ENCODE peak calls at places on chromosome 17, in five cellular contexts. I is dorsolateral prefrontal cortex, E is cardiac muscle cell, Y is HCT116, J is heart right ventricle. L is an unnamed sample.

GRCh38 chr17:34236341-34236892 is 18.7 kb upstream of the CCL2 start:
- DNase-seq in J (no peak), I (no peak), E (no peak), Y (no peak), L (no peak)

GRCh38 chr17:1999557-2000251 is 25.4 kb downstream of the RTN4RL1 start:
- DNase-seq in I (no peak), Y (no peak), E (peak; percentile 86), J (peak; percentile 72), L (no peak)

GRCh38 chr17:59165933-59166342 is 10.4 kb downstream of the PRR11 start:
- DNase-seq in Y (peak; percentile 49), I (no peak), J (no peak), E (peak; percentile 78), L (no peak)

GRCh38 chr17:77769215-77769614 is 189.3 kb upstream of the TNRC6C start:
- DNase-seq in J (no peak), I (no peak), E (no peak), Y (no peak), L (no peak)

GRCh38 chr17:67245694-67246397 is 850 bp upstream of the HELZ start:
- DNase-seq in Y (no peak), E (peak; percentile 79), J (peak; percentile 11), I (no peak), L (no peak)

GRCh38 chr17:3744032-3744431 is 20.3 kb downstream of the HASPIN start:
- DNase-seq in I (no peak), J (no peak), Y (no peak), E (no peak), L (no peak)

GRCh38 chr17:67759355-67760171 is 41.8 kb downstream of the NOL11 start:
- DNase-seq in E (no peak), I (no peak), Y (no peak), J (peak; percentile 46), L (peak; percentile 10)

GRCh38 chr17:42178817-42179216 is 2.1 kb downstream of the KCNH4 start:
- DNase-seq in Y (no peak), J (no peak), E (no peak), I (no peak), L (no peak)

GRCh38 chr17:83186751-83187421 is 107.5 kb downstream of the METRNL start:
- DNase-seq in Y (no peak), E (no peak), I (no peak), J (no peak), L (no peak)

GRCh38 chr17:29977836-29978235 is 36.4 kb downstream of the EFCAB5 start:
- DNase-seq in E (no peak), Y (no peak), I (no peak), J (no peak), L (no peak)

GRCh38 chr17:35740216-35740615 is 8.8 kb downstream of the RASL10B start:
- DNase-seq in J (no peak), I (no peak), Y (no peak), E (no peak), L (no peak)

GRCh38 chr17:35742896-35743477 is 10.1 kb downstream of the GAS2L2 start:
- DNase-seq in I (no peak), Y (no peak), E (no peak), J (no peak), L (no peak)

GRCh38 chr17:35743911-35744328 is 9.1 kb downstream of the GAS2L2 start:
- DNase-seq in J (no peak), E (peak; percentile 72), Y (no peak), I (no peak), L (no peak)

GRCh38 chr17:35740997-35741931 is 9.8 kb downstream of the RASL10B start:
- DNase-seq in Y (no peak), E (no peak), J (no peak), I (no peak), L (no peak)

DNA sequence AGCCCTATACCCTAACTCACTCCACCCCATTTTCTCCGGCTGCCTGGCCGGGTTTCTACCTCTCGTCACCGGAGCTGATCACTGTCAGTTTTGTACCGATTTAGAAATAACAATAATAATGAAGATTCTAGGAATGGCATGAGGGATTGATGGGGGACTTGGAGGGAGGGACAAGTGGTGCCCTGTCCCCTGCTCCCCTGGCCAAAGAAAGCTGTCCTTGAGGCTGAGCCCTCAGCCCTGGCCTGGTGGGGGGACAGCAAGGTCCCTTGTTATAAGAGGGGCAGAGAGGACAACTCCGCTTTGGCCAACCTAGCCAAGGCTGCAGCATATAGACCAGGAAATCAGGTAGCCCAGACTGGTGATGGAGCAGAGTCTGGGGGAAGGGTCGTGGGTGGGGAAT is 10.5 kb downstream of the GAS2L2 start:
- DNase-seq in E (no peak), J (no peak), I (no peak), Y (no peak), L (no peak)
- H3K27ac ChIP-seq in E (no peak overlapping the region), J (no peak overlapping the region), I (no peak overlapping the region), Y (no peak overlapping the region), L (no peak overlapping the region)

DNA sequence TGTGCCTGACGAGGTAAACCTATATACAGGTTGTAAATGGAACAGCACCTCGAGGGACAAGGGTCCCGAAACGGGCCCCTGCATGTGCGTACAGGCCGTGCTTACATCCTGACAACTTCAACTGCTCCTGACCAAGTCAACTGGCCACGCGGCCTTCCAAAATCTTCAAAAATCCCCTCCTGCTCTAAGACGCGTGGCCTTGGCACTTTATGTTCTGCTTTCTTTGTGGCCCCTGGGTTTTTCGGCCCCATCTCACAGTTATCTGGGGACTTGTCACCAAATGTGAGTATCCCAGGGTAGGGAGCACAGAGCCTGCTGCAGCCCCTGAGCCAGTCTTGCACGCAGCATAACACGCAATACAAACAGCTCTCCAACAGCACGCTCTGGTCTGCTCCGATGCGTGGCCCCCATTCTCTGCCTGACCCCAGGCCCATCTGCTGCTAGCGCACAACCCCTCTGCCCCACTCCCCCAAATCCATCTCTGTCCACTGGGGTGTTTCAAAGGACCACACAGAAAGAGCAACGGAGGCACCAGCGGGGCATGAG is 659 bp downstream of the RPH3AL start:
- DNase-seq in J (no peak), E (no peak), I (no peak), Y (no peak), L (no peak)
- H3K4me3 ChIP-seq in J (no peak overlapping the region), E (peak overlapping the region; percentile 9), I (no peak overlapping the region), Y (peak overlapping the region; percentile 31), L (no peak overlapping the region)

GRCh38 chr17:40318835-40319332 is 9.9 kb downstream of the RARA start:
- DNase-seq in I (peak; percentile 37), Y (no peak), J (peak; percentile 20), E (no peak), L (no peak)
- TF ChIP-seq CTCF in I (no peak), Y (peak; percentile 15), J (no peak), E (peak; percentile 24), L (peak; percentile 38)

GRCh38 chr17:45093444-45094110 is 32.5 kb downstream of the NMT1 start:
- DNase-seq in E (no peak), J (peak; percentile 36), Y (no peak), I (no peak), L (no peak)

GRCh38 chr17:45096141-45096540 is 35.0 kb downstream of the NMT1 start:
- DNase-seq in I (no peak), Y (peak; percentile 13), E (no peak), J (no peak), L (no peak)

GRCh38 chr17:45098081-45098868 is 34.0 kb downstream of the PLCD3 start:
- DNase-seq in E (no peak), Y (no peak), J (no peak), I (no peak), L (no peak)

GRCh38 chr17:45098869-45099616 is 33.3 kb downstream of the PLCD3 start:
- DNase-seq in E (peak; percentile 93), I (peak; percentile 82), J (peak; percentile 87), Y (peak; percentile 51), L (peak; percentile 44)

GRCh38 chr17:45096926-45097325 is 35.4 kb downstream of the PLCD3 start:
- DNase-seq in J (no peak), E (no peak), I (no peak), Y (no peak), L (no peak)
- H3K27ac ChIP-seq in J (peak overlapping the region; percentile 9), E (no peak overlapping the region), I (peak overlapping the region; percentile 72), Y (no peak overlapping the region), L (no peak overlapping the region)

GRCh38 chr17:69448431-69449102 is 34.1 kb downstream of the MAP2K6 start:
- DNase-seq in I (peak; percentile 62), E (peak; percentile 9), J (no peak), Y (no peak), L (no peak)
- H3K4me3 ChIP-seq in I (peak overlapping the region; percentile 25), E (no peak overlapping the region), J (no peak overlapping the region), Y (no peak overlapping the region), L (no peak overlapping the region)

GRCh38 chr17:61461967-61462733 is 9.9 kb downstream of the TBX4 start:
- DNase-seq in I (no peak), E (no peak), J (no peak), Y (no peak), L (no peak)

GRCh38 chr17:61462734-61463067 is 10.5 kb downstream of the TBX4 start:
- DNase-seq in J (no peak), Y (no peak), E (no peak), I (no peak), L (no peak)

GRCh38 chr17:61464121-61464905 is 12.1 kb downstream of the TBX4 start:
- DNase-seq in E (no peak), Y (no peak), J (no peak), I (no peak), L (no peak)

GRCh38 chr17:61461586-61461966 is 9.4 kb downstream of the TBX4 start:
- DNase-seq in I (no peak), Y (no peak), J (no peak), E (no peak), L (no peak)

GRCh38 chr17:61463068-61463980 is 11.1 kb downstream of the TBX4 start:
- DNase-seq in Y (no peak), E (no peak), I (no peak), J (no peak), L (no peak)
- TF ChIP-seq CTCF in Y (peak; percentile 44), E (peak; percentile 11), I (no peak), J (no peak), L (peak; percentile 25)

GRCh38 chr17:75049057-75049456 is 2.0 kb downstream of the KCTD2 start:
- DNase-seq in I (no peak), J (no peak), Y (no peak), E (no peak), L (no peak)
- H3K27ac ChIP-seq in I (peak overlapping the region; percentile 79), J (peak overlapping the region; percentile 42), Y (no peak overlapping the region), E (no peak overlapping the region), L (no peak overlapping the region)

GRCh38 chr17:39775075-39775474 is 37.3 kb downstream of the GRB7 start:
- DNase-seq in J (no peak), Y (no peak), I (no peak), E (no peak), L (no peak)

GRCh38 chr17:39776267-39776666 is 38.5 kb downstream of the GRB7 start:
- DNase-seq in E (no peak), Y (no peak), I (no peak), J (no peak), L (no peak)

GRCh38 chr17:39772987-39773664 is 35.4 kb downstream of the GRB7 start:
- DNase-seq in J (no peak), Y (no peak), E (no peak), I (no peak), L (no peak)

GRCh38 chr17:39772415-39772814 is 34.7 kb downstream of the GRB7 start:
- DNase-seq in E (no peak), Y (no peak), J (no peak), I (no peak), L (no peak)

DNA sequence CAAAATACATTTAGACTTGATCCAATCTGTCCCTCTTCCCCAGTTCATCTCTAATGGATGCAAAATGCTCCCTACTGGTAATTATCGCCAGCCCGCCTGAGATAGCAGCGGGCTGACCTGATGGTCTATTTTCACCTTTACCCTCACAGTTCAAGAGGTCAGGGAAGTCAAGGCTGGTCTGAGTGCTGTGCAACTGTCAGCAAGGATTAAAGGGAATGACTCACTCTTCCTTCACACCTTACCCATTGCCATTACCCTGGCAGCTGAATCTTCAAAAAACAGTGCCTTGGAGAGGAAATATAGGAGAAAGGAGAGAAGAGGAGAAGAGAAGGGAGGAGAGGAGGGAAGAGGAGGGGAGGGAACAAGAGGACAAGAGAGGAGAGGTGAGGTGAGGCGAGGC is 36.3 kb downstream of the GRB7 start:
- DNase-seq in I (no peak), Y (no peak), E (no peak), J (no peak), L (no peak)
- H3K4me3 ChIP-seq in I (no peak overlapping the region), Y (no peak overlapping the region), E (no peak overlapping the region), J (no peak overlapping the region), L (no peak overlapping the region)

L was measured in AG04450.